ENCODE peak calls at places on chromosomes 6 and 20, in five cellular contexts. One of them, this sample, is unnamed.

GRCh38 chr6:17865243-17865642 is 122.2 kb downstream of the KIF13A start:
- DNase-seq in A549: no peak
- DNase-seq in ovary: no peak
- DNase-seq in prostate gland: peak
- DNase-seq in uterus: peak
- DNase-seq in this sample: no peak

GRCh38 chr6:169253745-169254238 is at the start of gene THBS2:
- DNase-seq in ovary: peak
- DNase-seq in uterus: peak
- DNase-seq in prostate gland: no peak
- DNase-seq in A549: no peak
- DNase-seq in this sample: no peak

GRCh38 chr6:45483021-45483420 is 105.3 kb upstream of the SUPT3H start:
- DNase-seq in prostate gland: no peak
- DNase-seq in A549: no peak
- DNase-seq in uterus: peak
- DNase-seq in ovary: no peak
- DNase-seq in this sample: no peak

GRCh38 chr6:6559994-6560393 is 28.5 kb upstream of the LY86 start:
- DNase-seq in prostate gland: no peak
- DNase-seq in A549: no peak
- DNase-seq in ovary: no peak
- DNase-seq in uterus: no peak
- DNase-seq in this sample: no peak

GRCh38 chr20:50308513-50309279 is 118.1 kb downstream of the CEBPB start:
- DNase-seq in A549: peak
- DNase-seq in ovary: peak
- DNase-seq in prostate gland: peak
- DNase-seq in uterus: peak
- DNase-seq in this sample: no peak

GRCh38 chr6:33000053-33000452 is 9.3 kb downstream of the HLA-DOA start:
- DNase-seq in A549: peak
- DNase-seq in ovary: no peak
- DNase-seq in uterus: no peak
- DNase-seq in prostate gland: no peak
- DNase-seq in this sample: no peak

GRCh38 chr6:84417261-84417660 is 189.8 kb upstream of the CEP162 start:
- DNase-seq in A549: peak
- DNase-seq in prostate gland: no peak
- DNase-seq in ovary: no peak
- DNase-seq in uterus: no peak
- DNase-seq in this sample: no peak

GRCh38 chr6:152329640-152330202 is 307.4 kb downstream of the SYNE1 start:
- DNase-seq in A549: no peak
- DNase-seq in uterus: no peak
- DNase-seq in ovary: no peak
- DNase-seq in prostate gland: no peak
- DNase-seq in this sample: no peak

GRCh38 chr6:140897804-140898573 is 1234.7 kb upstream of the GJE1 start:
- DNase-seq in prostate gland: no peak
- DNase-seq in A549: no peak
- DNase-seq in ovary: no peak
- DNase-seq in uterus: no peak
- DNase-seq in this sample: no peak

GRCh38 chr20:11982289-11982957 is 64.7 kb downstream of the BTBD3 start:
- DNase-seq in uterus: no peak
- DNase-seq in A549: peak
- DNase-seq in ovary: no peak
- DNase-seq in prostate gland: no peak
- DNase-seq in this sample: no peak

GRCh38 chr6:39223535-39223934 is 5.7 kb downstream of the KCNK5 start:
- DNase-seq in A549: no peak
- DNase-seq in ovary: peak
- DNase-seq in uterus: no peak
- DNase-seq in prostate gland: no peak
- DNase-seq in this sample: no peak

GRCh38 chr6:137653698-137654059 is 159.5 kb upstream of the OLIG3 start:
- DNase-seq in uterus: no peak
- DNase-seq in ovary: no peak
- DNase-seq in prostate gland: no peak
- DNase-seq in A549: no peak
- DNase-seq in this sample: no peak

GRCh38 chr20:18984238-18985200 is 170.9 kb downstream of the SCP2D1 start:
- DNase-seq in A549: no peak
- DNase-seq in ovary: peak
- DNase-seq in prostate gland: no peak
- DNase-seq in uterus: peak
- DNase-seq in this sample: no peak

GRCh38 chr6:113645576-113645970 is 211.6 kb upstream of the MARCKS start:
- DNase-seq in prostate gland: peak
- DNase-seq in A549: peak
- DNase-seq in ovary: no peak
- DNase-seq in uterus: no peak
- DNase-seq in this sample: no peak

GRCh38 chr6:53588816-53589509 is 44.1 kb upstream of the GCLC start:
- DNase-seq in ovary: no peak
- DNase-seq in prostate gland: no peak
- DNase-seq in A549: no peak
- DNase-seq in uterus: no peak
- DNase-seq in this sample: no peak

DNA sequence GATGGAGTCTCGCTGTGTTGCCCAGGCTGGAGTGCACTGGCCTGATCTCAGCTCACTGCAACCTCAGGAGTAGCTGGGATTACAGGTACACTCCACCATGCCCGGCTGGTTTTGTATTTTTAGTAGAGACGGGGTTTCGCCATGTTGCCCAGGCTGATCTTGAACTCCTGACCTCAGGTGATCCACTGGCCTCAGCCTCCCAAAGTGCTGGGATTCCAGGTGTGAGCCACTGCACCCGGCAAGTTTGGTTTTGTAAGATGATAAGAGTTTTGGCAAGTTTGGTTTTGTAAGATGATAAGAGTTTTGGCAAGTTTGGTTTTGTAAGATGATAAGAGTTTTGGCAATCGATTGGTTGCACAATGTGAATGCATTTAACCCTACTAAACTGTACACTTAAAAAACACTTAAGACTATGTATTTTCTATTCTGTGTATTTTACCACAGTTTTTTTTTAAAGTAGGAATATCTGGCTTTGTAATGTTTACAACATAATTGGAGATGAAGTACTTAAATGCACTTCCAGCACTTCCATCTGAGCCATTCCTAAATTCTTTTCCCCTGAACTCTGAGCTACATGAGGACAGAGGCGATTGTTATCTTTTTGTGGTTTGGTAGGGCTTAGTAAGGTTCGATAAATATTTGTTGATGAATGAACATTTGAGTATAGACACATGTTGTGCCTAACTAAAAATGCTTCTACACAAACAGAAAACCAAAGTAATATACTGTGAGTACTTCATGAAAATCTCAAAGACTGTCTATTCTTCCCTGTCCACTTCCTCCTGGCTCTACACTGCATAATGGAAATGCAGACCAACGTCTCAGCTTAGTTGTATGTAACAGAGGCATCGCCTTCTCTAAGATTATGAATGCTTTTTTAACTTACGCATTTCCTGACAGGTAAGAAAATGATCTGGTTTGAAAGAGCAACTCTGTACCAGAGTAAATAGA is 18.8 kb downstream of the SAMHD1 start:
- DNase-seq in uterus: no peak
- DNase-seq in A549: no peak
- DNase-seq in ovary: no peak
- DNase-seq in prostate gland: no peak
- DNase-seq in this sample: no peak
- TF ChIP-seq POLR2A in uterus: no peak
- TF ChIP-seq POLR2A in A549: no peak
- TF ChIP-seq POLR2A in ovary: no peak
- TF ChIP-seq POLR2A in prostate gland: no peak
- TF ChIP-seq POLR2A in this sample: no peak

DNA sequence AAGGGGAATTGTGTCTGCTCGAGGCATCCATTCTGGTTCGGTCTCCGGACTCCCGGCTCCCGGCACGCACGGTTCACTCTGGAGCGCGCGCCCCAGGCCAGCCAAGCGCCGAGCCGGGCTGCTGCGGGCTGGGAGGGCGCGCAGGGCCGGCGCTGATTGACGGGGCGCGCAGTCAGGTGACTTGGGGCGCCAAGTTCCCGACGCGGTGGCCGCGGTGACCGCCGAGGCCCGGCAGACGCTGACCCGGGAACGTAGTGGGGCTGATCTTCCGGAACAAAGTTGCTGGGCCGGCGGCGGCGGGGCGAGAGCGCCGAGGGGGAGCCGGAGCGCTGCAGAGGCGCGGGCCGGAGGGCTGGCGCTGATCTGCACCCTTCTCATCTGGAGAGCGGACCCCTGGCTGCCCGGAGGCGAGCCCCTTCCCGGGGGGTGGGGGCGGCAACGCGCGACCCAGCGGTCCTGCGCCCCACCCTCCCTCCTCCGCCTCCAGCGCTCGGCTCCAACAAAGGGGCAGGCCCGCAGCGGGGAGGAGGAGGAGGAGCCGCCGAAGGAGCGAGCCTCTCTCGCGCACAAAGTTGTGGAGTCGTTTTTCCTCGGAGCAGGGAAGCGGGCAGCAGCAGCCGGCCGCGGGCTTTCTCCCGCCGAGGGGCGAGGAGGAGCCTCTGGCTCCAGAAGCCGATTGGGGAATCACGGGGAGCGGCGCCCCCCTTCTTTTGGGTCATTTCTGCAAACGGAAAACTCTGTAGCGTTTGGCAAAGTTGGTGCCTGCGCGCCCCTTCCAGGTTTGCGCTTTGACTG is at the start of gene UTRN:
- DNase-seq in prostate gland: peak
- DNase-seq in A549: peak
- DNase-seq in ovary: peak
- DNase-seq in uterus: peak
- DNase-seq in this sample: peak
- TF ChIP-seq POLR2A in prostate gland: peak
- TF ChIP-seq POLR2A in A549: no peak
- TF ChIP-seq POLR2A in ovary: no peak
- TF ChIP-seq POLR2A in uterus: peak
- TF ChIP-seq POLR2A in this sample: peak

GRCh38 chr20:57391439-57392129 is 388 bp downstream of the RBM38 start:
- DNase-seq in A549: no peak
- DNase-seq in prostate gland: no peak
- DNase-seq in uterus: no peak
- DNase-seq in ovary: peak
- DNase-seq in this sample: no peak

GRCh38 chr20:57387945-57388351 is 3.2 kb upstream of the RBM38 start:
- DNase-seq in ovary: peak
- DNase-seq in uterus: peak
- DNase-seq in prostate gland: no peak
- DNase-seq in A549: no peak
- DNase-seq in this sample: no peak

GRCh38 chr20:57388953-57389694 is 2.1 kb upstream of the RBM38 start:
- DNase-seq in prostate gland: peak
- DNase-seq in A549: no peak
- DNase-seq in uterus: peak
- DNase-seq in ovary: peak
- DNase-seq in this sample: peak

GRCh38 chr20:57390604-57391438 is at the start of gene RBM38:
- DNase-seq in ovary: peak
- DNase-seq in prostate gland: no peak
- DNase-seq in uterus: peak
- DNase-seq in A549: peak
- DNase-seq in this sample: no peak

DNA sequence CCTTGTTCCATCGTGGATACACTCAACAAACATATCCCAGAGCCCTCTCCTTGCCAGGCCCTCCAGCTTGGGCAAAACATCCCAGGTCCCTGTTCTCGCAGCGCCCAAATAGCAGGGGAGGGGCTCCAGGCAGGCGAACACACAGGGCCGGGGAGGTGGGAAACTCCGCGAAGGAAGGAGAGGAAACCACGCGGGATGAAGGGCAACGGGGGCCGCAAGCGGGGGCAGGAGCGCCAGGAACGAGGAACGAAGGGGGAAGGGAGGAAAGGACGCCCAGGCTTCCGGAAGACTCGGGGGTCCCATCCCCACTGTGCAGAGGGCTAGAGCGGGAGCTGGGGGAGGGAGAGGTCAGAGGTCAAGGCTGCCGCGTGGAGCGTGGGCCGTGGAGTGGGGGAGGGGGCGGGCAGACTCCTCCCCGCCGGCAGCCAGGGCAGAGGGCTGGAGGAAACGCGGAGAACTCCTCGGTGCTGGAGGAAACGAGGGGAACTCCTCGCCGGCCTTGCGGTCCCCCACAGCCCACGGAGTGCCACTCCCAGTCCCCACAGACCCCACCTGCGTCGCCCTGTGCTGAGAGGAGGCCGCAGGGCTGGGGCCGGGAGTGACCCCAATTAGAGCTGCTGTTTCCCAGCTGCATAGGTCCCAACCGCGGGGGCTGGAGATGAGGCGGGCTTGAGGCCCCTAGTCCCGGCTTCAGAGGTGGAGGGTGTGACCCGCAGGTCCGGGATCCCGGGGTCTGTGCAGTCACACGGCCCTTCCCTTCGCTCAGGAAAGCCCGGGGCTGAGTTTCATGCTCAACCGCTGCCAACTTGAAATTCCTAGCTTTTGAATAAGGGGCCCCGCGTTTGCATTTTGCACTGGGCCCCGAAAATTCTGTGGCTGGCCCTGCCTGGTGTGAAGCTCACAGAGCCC is 1.2 kb upstream of the RBM38 start:
- DNase-seq in A549: no peak
- DNase-seq in uterus: no peak
- DNase-seq in ovary: peak
- DNase-seq in prostate gland: no peak
- DNase-seq in this sample: no peak
- TF ChIP-seq POLR2A in A549: no peak
- TF ChIP-seq POLR2A in uterus: no peak
- TF ChIP-seq POLR2A in ovary: no peak
- TF ChIP-seq POLR2A in prostate gland: no peak
- TF ChIP-seq POLR2A in this sample: no peak

GRCh38 chr6:90296346-90297123 is at the start of gene BACH2:
- DNase-seq in A549: peak
- DNase-seq in ovary: peak
- DNase-seq in uterus: peak
- DNase-seq in prostate gland: peak
- DNase-seq in this sample: peak
- TF ChIP-seq POLR2A in A549: no peak
- TF ChIP-seq POLR2A in ovary: peak
- TF ChIP-seq POLR2A in uterus: peak
- TF ChIP-seq POLR2A in prostate gland: peak
- TF ChIP-seq POLR2A in this sample: peak

GRCh38 chr6:81656231-81656630 is 96.2 kb downstream of the TENT5A start:
- DNase-seq in ovary: no peak
- DNase-seq in uterus: no peak
- DNase-seq in A549: no peak
- DNase-seq in prostate gland: no peak
- DNase-seq in this sample: no peak

GRCh38 chr6:81655696-81656095 is 96.8 kb downstream of the TENT5A start:
- DNase-seq in prostate gland: no peak
- DNase-seq in uterus: no peak
- DNase-seq in ovary: no peak
- DNase-seq in A549: no peak
- DNase-seq in this sample: no peak
- TF ChIP-seq POLR2A in prostate gland: no peak
- TF ChIP-seq POLR2A in uterus: no peak
- TF ChIP-seq POLR2A in ovary: no peak
- TF ChIP-seq POLR2A in A549: no peak
- TF ChIP-seq POLR2A in this sample: no peak

This sample was measured in H1.